ENCODE peak calls at places on chromosome 17, in four cellular contexts. L is dorsolateral prefrontal cortex, Z is bronchial epithelial cell, E is suprapubic skin. I is an unnamed sample.

GRCh38 chr17:78783711-78784396 is 1.8 kb upstream of the CYTH1 start:
- DNase-seq in L (no peak), Z (no peak), E (no peak), I (no peak)

GRCh38 chr17:59632398-59632797 is 12.7 kb downstream of the CLTC start:
- DNase-seq in E (no peak), Z (no peak), L (no peak), I (no peak)

GRCh38 chr17:32876414-32877163 is at the start of gene MYO1D:
- DNase-seq in L (peak), E (peak), Z (peak), I (peak)

GRCh38 chr17:1372618-1373017 is 27.4 kb downstream of the YWHAE start:
- DNase-seq in L (no peak), E (no peak), Z (no peak), I (no peak)

GRCh38 chr17:80724723-80725388 is 180.2 kb downstream of the RPTOR start:
- DNase-seq in E (no peak), Z (peak), L (no peak), I (no peak)

GRCh38 chr17:43540821-43541674 is 5.1 kb downstream of the ETV4 start:
- DNase-seq in E (no peak), L (no peak), Z (no peak), I (no peak)

GRCh38 chr17:6472517-6472916 is 28.3 kb downstream of the PIMREG start:
- DNase-seq in Z (no peak), L (no peak), E (no peak), I (no peak)

GRCh38 chr17:48037036-48037881 is at the start of gene COPZ2:
- DNase-seq in L (no peak), Z (no peak), E (no peak), I (peak)

GRCh38 chr17:28404812-28405570 is 1.0 kb downstream of the SLC46A1 start:
- DNase-seq in E (no peak), L (no peak), Z (no peak), I (no peak)

GRCh38 chr17:77445030-77445907 is 304.5 kb downstream of the SEC14L1 start:
- DNase-seq in E (peak), L (peak), Z (no peak), I (peak)

GRCh38 chr17:67359960-67360817 is 6.2 kb downstream of the PSMD12 start:
- DNase-seq in L (no peak), E (no peak), Z (no peak), I (no peak)

GRCh38 chr17:21167303-21167702 is 40.5 kb downstream of the DHRS7B start:
- DNase-seq in L (no peak), E (no peak), Z (peak), I (no peak)
- H3K4me3 ChIP-seq in L (no peak), E (no peak), Z (no peak), I (no peak)

GRCh38 chr17:56231693-56232092 is 78.4 kb downstream of the ANKFN1 start:
- DNase-seq in L (no peak), E (no peak), Z (no peak), I (no peak)
- TF ChIP-seq CTCF in L (no peak), E (no peak), Z (no peak), I (no peak)

DNA sequence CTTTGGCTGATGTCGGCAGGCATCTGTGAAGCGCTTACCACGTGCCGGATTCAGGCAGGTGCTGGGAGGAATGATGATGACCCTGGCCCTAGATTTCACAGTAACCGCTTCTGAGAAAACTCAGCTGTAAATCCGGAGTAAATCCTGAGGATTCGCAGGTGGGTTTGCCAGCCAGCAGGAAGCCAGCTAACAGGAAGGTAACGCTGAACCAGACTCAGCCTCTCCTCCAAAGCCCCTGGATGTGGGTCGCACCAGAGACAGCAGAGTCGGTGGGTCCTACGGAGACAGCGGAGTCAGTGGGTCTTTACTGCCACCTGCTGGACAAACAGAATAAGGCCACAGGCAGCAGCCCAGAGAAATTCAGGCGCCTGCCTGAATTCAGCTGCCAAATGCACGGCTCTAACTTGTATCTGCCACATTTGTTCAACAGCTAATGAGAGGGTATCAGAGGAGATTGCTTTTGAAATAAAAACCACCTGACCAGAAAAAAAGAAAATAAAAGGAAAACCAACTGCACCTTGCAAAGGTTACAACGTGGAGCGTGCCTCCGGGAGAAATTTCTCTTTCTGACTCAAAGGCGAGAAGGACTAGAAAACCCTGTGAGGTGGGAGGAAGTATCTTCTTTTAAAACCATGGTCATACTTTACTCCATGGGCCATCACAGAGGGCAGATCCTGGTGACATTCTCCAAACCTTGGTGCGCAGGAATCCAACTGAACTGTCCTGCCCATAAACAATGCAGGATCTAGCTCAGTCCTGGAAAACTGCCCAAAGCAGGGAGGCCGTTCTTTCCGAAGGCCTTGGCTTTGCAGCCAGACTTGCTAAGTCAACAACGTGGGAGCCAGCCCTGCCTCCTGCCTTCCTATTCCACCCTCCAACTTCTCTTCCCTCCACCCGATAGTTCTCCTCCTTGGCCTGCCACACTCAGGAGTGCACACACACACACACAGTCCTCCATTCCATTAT is 16.3 kb downstream of the COPRS start:
- DNase-seq in Z (peak), E (peak), L (peak), I (peak)
- H3K4me3 ChIP-seq in Z (no peak), E (peak), L (peak), I (no peak)

GRCh38 chr17:37438141-37438540 is 31.5 kb downstream of the TADA2A start:
- DNase-seq in Z (peak), L (no peak), E (no peak), I (no peak)
- TF ChIP-seq CTCF in Z (peak), L (no peak), E (no peak), I (no peak)

GRCh38 chr17:68600881-68601564 is at the start of gene FAM20A:
- DNase-seq in L (peak), Z (no peak), E (peak), I (peak)
- H3K4me3 ChIP-seq in L (peak), Z (peak), E (peak), I (peak)

GRCh38 chr17:74214642-74215331 is 1.4 kb downstream of the TTYH2 start:
- DNase-seq in E (no peak), Z (no peak), L (no peak), I (no peak)
- TF ChIP-seq CTCF in E (no peak), Z (no peak), L (no peak), I (no peak)

DNA sequence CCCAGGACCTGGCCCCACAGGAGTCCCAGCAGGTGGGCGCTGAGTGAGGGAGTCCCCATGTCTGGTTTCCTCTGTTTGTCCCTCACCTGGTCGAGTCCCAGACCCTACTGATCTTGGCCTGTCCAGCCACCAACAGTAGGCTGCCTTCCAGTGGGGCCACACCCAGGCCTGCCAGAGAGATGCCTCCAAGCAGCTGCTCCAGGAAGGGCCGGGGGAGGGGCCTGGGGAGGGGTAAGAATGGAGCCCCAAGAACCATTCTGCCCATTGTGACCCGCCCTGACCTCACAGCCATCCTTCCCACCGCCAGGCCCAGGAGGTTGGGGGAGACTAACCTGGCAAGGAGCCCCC is 736 bp downstream of the SPATA20 start:
- DNase-seq in Z (no peak), L (no peak), E (no peak), I (no peak)
- H3K4me3 ChIP-seq in Z (peak), L (peak), E (peak), I (peak)

GRCh38 chr17:19549746-19550623 is 16.3 kb downstream of the SLC47A1 start:
- DNase-seq in Z (no peak), L (no peak), E (no peak), I (no peak)
- TF ChIP-seq CTCF in Z (no peak), L (no peak), E (no peak), I (no peak)

GRCh38 chr17:41026668-41027471 is at the start of gene KRTAP1-5:
- DNase-seq in L (no peak), E (no peak), Z (peak), I (no peak)
- H3K4me3 ChIP-seq in L (no peak), E (no peak), Z (no peak), I (no peak)